ENCODE peak calls at places on chromosome 13, in eight cellular contexts. J is CD4-positive, alpha-beta T cell; P is D341Med; Y is non-pigmented ciliary epithelial cell; F is NCI-H1105; K is activated effector memory CD4-positive, alpha-beta T cell treated with Interleukin-2 at 50 U/mL for 16 hours; O is stimulated activated effector memory CD8-positive, alpha-beta T cell treated with anti-CD3 and anti-CD28 coated beads, Interleukin-12 subunit alpha, Interleukin-12 subunit beta, amount 100 ng/mL, for 72 hours; C is neuronal stem cell. V is an unnamed sample.

GRCh38 chr13:29707876-29708543 is 112.5 kb upstream of the SLC7A1 start:
- DNase-seq in J (peak), P (peak), Y (no peak), F (no peak), K (peak), O (peak), C (peak), V (peak)

GRCh38 chr13:98910501-98910951 is 67.3 kb downstream of the DOCK9 start:
- DNase-seq in J (peak), P (no peak), Y (peak), F (no peak), K (no peak), O (peak), C (no peak), V (peak)

GRCh38 chr13:76647550-76647949 is 238.7 kb downstream of the KCTD12 start:
- DNase-seq in J (no peak), P (no peak), Y (peak), F (no peak), K (no peak), O (no peak), C (no peak), V (no peak)

GRCh38 chr13:46728777-46729176 is 68.2 kb downstream of the ESD start:
- DNase-seq in J (no peak), P (peak), Y (no peak), F (no peak), K (no peak), O (no peak), C (no peak), V (no peak)

GRCh38 chr13:90485441-90485840 is 862.0 kb upstream of the MIR17HG start:
- DNase-seq in J (no peak), P (no peak), Y (peak), F (no peak), K (no peak), O (no peak), C (no peak), V (no peak)

GRCh38 chr13:106753241-106753640 is 185.3 kb upstream of the ARGLU1 start:
- DNase-seq in J (no peak), P (no peak), Y (no peak), F (no peak), K (no peak), O (no peak), C (no peak), V (no peak)

GRCh38 chr13:30520571-30520970 is 54.8 kb upstream of the HMGB1 start:
- DNase-seq in J (no peak), P (no peak), Y (peak), F (no peak), K (no peak), O (no peak), C (no peak), V (no peak)

GRCh38 chr13:112583592-112584277 is 4.2 kb downstream of the TUBGCP3 start:
- DNase-seq in J (no peak), P (no peak), Y (no peak), F (no peak), K (no peak), O (no peak), C (no peak), V (peak)

GRCh38 chr13:110910013-110910890 is 4.6 kb downstream of the ANKRD10 start:
- DNase-seq in J (no peak), P (no peak), Y (no peak), F (peak), K (no peak), O (peak), C (no peak), V (no peak)

GRCh38 chr13:79423801-79424642 is 18.0 kb upstream of the RBM26 start:
- DNase-seq in J (no peak), P (peak), Y (no peak), F (no peak), K (no peak), O (no peak), C (no peak), V (no peak)